ENCODE peak calls at places on chromosomes 16 and 17, in seven cellular contexts. K is cerebellar cortex, R is fibroblast of the conjunctiva, Y is NCI-H524, B is Kasumi-1, W is mesendoderm, G is neuronal stem cell. T is an unnamed sample.

GRCh38 chr17:28227278-28228108 is 91.5 kb upstream of the TMEM97 start:
- DNase-seq in K (no peak), R (no peak), Y (no peak), B (no peak), W (peak), G (peak), T (no peak)

GRCh38 chr17:4142107-4142900 is 526 bp downstream of the ZZEF1 start:
- DNase-seq in K (peak), R (no peak), Y (no peak), B (no peak), W (peak), G (no peak), T (peak)

GRCh38 chr16:4401094-4401501 is 15.3 kb downstream of the CORO7 start:
- DNase-seq in K (peak), R (no peak), Y (no peak), B (no peak), W (no peak), G (no peak), T (no peak)

GRCh38 chr17:68036304-68037147 is 991 bp downstream of the KPNA2 start:
- DNase-seq in K (no peak), R (no peak), Y (peak), B (peak), W (no peak), G (no peak), T (no peak)

GRCh38 chr17:156094-156621 is 18.8 kb downstream of the SCGB1C2 start:
- DNase-seq in K (no peak), R (no peak), Y (no peak), B (no peak), W (no peak), G (no peak), T (no peak)

GRCh38 chr17:37066322-37066905 is 117.7 kb downstream of the AATF start:
- DNase-seq in K (no peak), R (no peak), Y (no peak), B (no peak), W (no peak), G (no peak), T (no peak)

GRCh38 chr16:31002810-31003209 is 7.6 kb downstream of the STX1B start:
- DNase-seq in K (no peak), R (no peak), Y (no peak), B (no peak), W (no peak), G (no peak), T (no peak)

GRCh38 chr17:17558431-17558830 is 33.1 kb downstream of the PEMT start:
- DNase-seq in K (no peak), R (no peak), Y (no peak), B (no peak), W (no peak), G (no peak), T (no peak)

GRCh38 chr17:45320349-45320930 is 3.6 kb upstream of the MAP3K14 start:
- DNase-seq in K (no peak), R (no peak), Y (no peak), B (no peak), W (no peak), G (no peak), T (no peak)

GRCh38 chr17:47731396-47731795 is 1.6 kb upstream of the TBX21 start:
- DNase-seq in K (no peak), R (no peak), Y (no peak), B (no peak), W (no peak), G (no peak), T (no peak)

GRCh38 chr17:38512473-38513058 is 84.3 kb downstream of the ARHGAP23 start:
- DNase-seq in K (no peak), R (no peak), Y (peak), B (no peak), W (peak), G (no peak), T (no peak)

GRCh38 chr17:55794681-55795080 is 43.8 kb downstream of the PCTP start:
- DNase-seq in K (no peak), R (no peak), Y (no peak), B (no peak), W (no peak), G (no peak), T (no peak)

GRCh38 chr16:57526498-57526897 is 9.9 kb downstream of the CCDC102A start:
- DNase-seq in K (no peak), R (no peak), Y (no peak), B (peak), W (no peak), G (no peak), T (no peak)

GRCh38 chr16:20918486-20919239 is 18.1 kb downstream of the LYRM1 start:
- DNase-seq in K (no peak), R (peak), Y (no peak), B (no peak), W (no peak), G (no peak), T (no peak)

GRCh38 chr17:68820825-68821481 is 134.2 kb downstream of the ABCA8 start:
- DNase-seq in K (no peak), R (no peak), Y (no peak), B (no peak), W (peak), G (no peak), T (no peak)

GRCh38 chr16:69243479-69243878 is 56.5 kb downstream of the SNTB2 start:
- DNase-seq in K (no peak), R (peak), Y (peak), B (no peak), W (no peak), G (no peak), T (no peak)

GRCh38 chr17:66725956-66726355 is 109.0 kb upstream of the CACNG5 start:
- DNase-seq in K (no peak), R (no peak), Y (no peak), B (no peak), W (no peak), G (no peak), T (no peak)

GRCh38 chr17:81341347-81342061 is 46.4 kb upstream of the SLC38A10 start:
- DNase-seq in K (no peak), R (no peak), Y (no peak), B (no peak), W (no peak), G (no peak), T (no peak)

GRCh38 chr16:876041-876335 is 75.5 kb upstream of the GNG13 start:
- DNase-seq in K (no peak), R (no peak), Y (no peak), B (no peak), W (no peak), G (no peak), T (no peak)

GRCh38 chr16:57797526-57798266 is 4.6 kb downstream of the KIFC3 start:
- DNase-seq in K (no peak), R (no peak), Y (no peak), B (no peak), W (peak), G (no peak), T (no peak)

GRCh38 chr17:45317113-45317820 is 447 bp upstream of the MAP3K14 start:
- DNase-seq in K (peak), R (peak), Y (peak), B (peak), W (peak), G (peak), T (peak)

GRCh38 chr16:51286272-51286671 is 135.2 kb upstream of the SALL1 start:
- DNase-seq in K (no peak), R (no peak), Y (no peak), B (no peak), W (no peak), G (no peak), T (no peak)

GRCh38 chr16:72905581-72905980 is 142.3 kb downstream of the ZFHX3 start:
- DNase-seq in K (no peak), R (no peak), Y (no peak), B (no peak), W (no peak), G (no peak), T (no peak)

GRCh38 chr17:80981062-80981902 is 10.4 kb upstream of the CHMP6 start:
- DNase-seq in K (no peak), R (no peak), Y (peak), B (peak), W (peak), G (peak), T (no peak)

GRCh38 chr16:13110124-13110796 is 208.9 kb downstream of the SHISA9 start:
- DNase-seq in K (no peak), R (no peak), Y (no peak), B (no peak), W (peak), G (peak), T (no peak)

T was measured in activated CD4-positive, CD25-positive, alpha-beta regulatory T cell treated with anti-CD3 and anti-CD28 coated beads, Interleukin-2, amount 50 U/mL, for 16 hours.